ENCODE peak calls at places on chromosomes 2 and 18, in four cellular contexts. P is ovary, Q is body of pancreas, U is heart left ventricle. D is an unnamed sample.

GRCh38 chr2:59425292-59425691 is 1128.2 kb downstream of the BCL11A start:
- DNase-seq in P (no peak), Q (peak), U (no peak), D (no peak)

GRCh38 chr2:183838295-183838694 is 714.1 kb downstream of the NUP35 start:
- DNase-seq in P (no peak), Q (no peak), U (no peak), D (no peak)

GRCh38 chr2:28155627-28156026 is 237.0 kb upstream of the FOSL2 start:
- DNase-seq in P (no peak), Q (no peak), U (no peak), D (no peak)

GRCh38 chr2:110853516-110853915 is 121.1 kb downstream of the ACOXL start:
- DNase-seq in P (no peak), Q (no peak), U (no peak), D (peak)

GRCh38 chr2:70328921-70329561 is 27.2 kb upstream of the FAM136A start:
- DNase-seq in P (no peak), Q (peak), U (no peak), D (peak)

GRCh38 chr2:46924608-46925007 is 9.0 kb upstream of the MCFD2 start:
- DNase-seq in P (no peak), Q (no peak), U (no peak), D (no peak)

GRCh38 chr2:35080231-35080905 is 1275.2 kb upstream of the CRIM1 start:
- DNase-seq in P (no peak), Q (no peak), U (no peak), D (no peak)

GRCh38 chr18:46039967-46040746 is 31.9 kb downstream of the PSTPIP2 start:
- DNase-seq in P (no peak), Q (no peak), U (no peak), D (no peak)

GRCh38 chr18:32879497-32879896 is 106.7 kb upstream of the KLHL14 start:
- DNase-seq in P (no peak), Q (no peak), U (no peak), D (no peak)

GRCh38 chr18:44599409-44599808 is 81.3 kb upstream of the SETBP1 start:
- DNase-seq in P (no peak), Q (peak), U (peak), D (no peak)

GRCh38 chr2:63734510-63734909 is 107.2 kb upstream of the UGP2 start:
- DNase-seq in P (no peak), Q (no peak), U (no peak), D (no peak)

GRCh38 chr18:62339106-62339988 is 14.2 kb downstream of the TNFRSF11A start:
- DNase-seq in P (no peak), Q (no peak), U (no peak), D (peak)

GRCh38 chr2:214774108-214774507 is 35.4 kb downstream of the BARD1 start:
- DNase-seq in P (no peak), Q (no peak), U (no peak), D (no peak)

GRCh38 chr2:165497659-165498306 is 28.3 kb downstream of the CSRNP3 start:
- DNase-seq in P (no peak), Q (no peak), U (no peak), D (no peak)

GRCh38 chr2:108418416-108418815 is 30.6 kb upstream of the GCC2 start:
- DNase-seq in P (no peak), Q (no peak), U (no peak), D (no peak)

GRCh38 chr2:216497808-216498366 is 757 bp upstream of the RPL37A start:
- DNase-seq in P (no peak), Q (no peak), U (no peak), D (no peak)

GRCh38 chr2:84474176-84474575 is 15.1 kb upstream of the SUCLG1 start:
- DNase-seq in P (no peak), Q (peak), U (no peak), D (no peak)

GRCh38 chr2:227788556-227788955 is 25.1 kb upstream of the CCL20 start:
- DNase-seq in P (no peak), Q (no peak), U (no peak), D (no peak)

GRCh38 chr2:129101186-129101585 is 782.5 kb upstream of the HS6ST1 start:
- DNase-seq in P (no peak), Q (no peak), U (no peak), D (no peak)

GRCh38 chr18:78671551-78671950 is 308.1 kb upstream of the SALL3 start:
- DNase-seq in P (no peak), Q (no peak), U (no peak), D (no peak)

GRCh38 chr2:109470121-109470921 is 143.4 kb downstream of the SEPTIN10 start:
- DNase-seq in P (no peak), Q (no peak), U (peak), D (peak)

GRCh38 chr2:72142743-72143440 is 4.8 kb downstream of the CYP26B1 start:
- DNase-seq in P (peak), Q (peak), U (peak), D (peak)

GRCh38 chr2:230008708-230009066 is 60.0 kb downstream of the SLC16A14 start:
- DNase-seq in P (no peak), Q (no peak), U (no peak), D (no peak)

GRCh38 chr2:12120281-12121150 is 374.1 kb downstream of the LPIN1 start:
- DNase-seq in P (no peak), Q (no peak), U (no peak), D (no peak)

GRCh38 chr2:118678985-118679384 is 168.5 kb downstream of the EN1 start:
- DNase-seq in P (no peak), Q (no peak), U (no peak), D (no peak)

GRCh38 chr2:50808694-50809093 is 223.2 kb downstream of the NRXN1 start:
- DNase-seq in P (no peak), Q (no peak), U (no peak), D (no peak)

GRCh38 chr2:7194950-7195349 is 277.7 kb downstream of the RNF144A start:
- DNase-seq in P (no peak), Q (no peak), U (no peak), D (no peak)

GRCh38 chr2:226337941-226338605 is 461.5 kb downstream of the IRS1 start:
- DNase-seq in P (no peak), Q (no peak), U (no peak), D (no peak)

GRCh38 chr2:220665108-220665471 is 907.0 kb downstream of the EPHA4 start:
- DNase-seq in P (no peak), Q (no peak), U (no peak), D (no peak)

GRCh38 chr2:567496-567864 is 109.7 kb downstream of the TMEM18 start:
- DNase-seq in P (no peak), Q (no peak), U (no peak), D (no peak)

GRCh38 chr2:150465703-150466569 is 21.5 kb downstream of the RND3 start:
- DNase-seq in P (no peak), Q (no peak), U (no peak), D (no peak)

GRCh38 chr2:240934701-240935100 is 28.6 kb downstream of the CROCC2 start:
- DNase-seq in P (peak), Q (no peak), U (no peak), D (peak)

GRCh38 chr2:238169708-238170251 is 11.0 kb downstream of the ERFE start:
- DNase-seq in P (no peak), Q (no peak), U (peak), D (no peak)

GRCh38 chr2:230512955-230513748 is 97.2 kb downstream of the SP100 start:
- DNase-seq in P (no peak), Q (no peak), U (no peak), D (no peak)

GRCh38 chr2:239496700-239497099 is 95.9 kb upstream of the HDAC4 start:
- DNase-seq in P (no peak), Q (no peak), U (no peak), D (no peak)

DNA sequence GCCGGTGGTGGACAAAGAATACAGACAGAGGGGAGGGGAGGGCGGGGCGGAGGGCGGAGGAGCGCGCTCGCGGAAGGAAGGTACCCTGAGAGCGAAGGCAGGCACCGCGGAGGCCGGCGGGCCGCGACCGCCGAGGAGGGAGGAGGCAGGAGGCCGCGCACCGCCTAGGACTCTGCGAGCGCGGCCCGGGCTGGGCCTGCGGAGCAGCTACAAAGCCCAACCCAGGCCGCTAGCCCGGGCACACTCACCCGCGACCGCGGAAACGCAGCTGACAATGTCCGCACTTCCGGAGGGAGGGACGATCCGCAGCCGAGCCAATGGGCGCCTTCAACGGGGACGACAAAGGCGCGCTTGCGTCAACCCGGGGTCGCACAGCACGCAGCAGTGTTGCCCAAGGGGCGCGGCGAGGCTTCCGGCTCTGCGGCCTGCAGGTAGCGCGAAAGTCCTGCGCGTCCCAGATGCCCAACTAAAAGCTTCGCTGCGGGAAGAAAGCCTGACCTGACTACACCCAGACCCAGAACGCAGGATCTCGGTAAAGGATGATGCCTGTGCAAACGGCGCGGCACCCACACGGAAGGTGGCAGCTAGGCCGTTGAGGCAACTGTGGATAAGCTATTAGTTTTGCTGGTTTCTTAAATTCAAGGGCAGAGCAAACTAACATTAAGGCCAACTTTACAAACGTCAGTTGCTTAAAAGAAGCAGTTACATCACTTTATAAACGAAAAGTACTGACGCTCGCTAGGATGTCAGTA is at the start of gene C18orf32:
- DNase-seq in P (peak), Q (peak), U (peak), D (peak)
- TF ChIP-seq POLR2A in P (peak), Q (peak), U (peak), D (peak)

GRCh38 chr2:42752299-42752698 is 11.6 kb downstream of the OXER1 start:
- DNase-seq in P (no peak), Q (no peak), U (no peak), D (peak)

GRCh38 chr2:42755161-42755900 is 8.6 kb downstream of the OXER1 start:
- DNase-seq in P (no peak), Q (peak), U (no peak), D (peak)

GRCh38 chr2:42753188-42753813 is 10.6 kb downstream of the OXER1 start:
- DNase-seq in P (no peak), Q (no peak), U (no peak), D (no peak)

GRCh38 chr2:42754776-42755140 is 9.2 kb downstream of the OXER1 start:
- DNase-seq in P (no peak), Q (no peak), U (no peak), D (peak)

GRCh38 chr2:42754021-42754775 is 9.7 kb downstream of the OXER1 start:
- DNase-seq in P (no peak), Q (peak), U (no peak), D (peak)
- H3K27ac ChIP-seq in P (no peak), Q (peak), U (peak), D (no peak)

DNA sequence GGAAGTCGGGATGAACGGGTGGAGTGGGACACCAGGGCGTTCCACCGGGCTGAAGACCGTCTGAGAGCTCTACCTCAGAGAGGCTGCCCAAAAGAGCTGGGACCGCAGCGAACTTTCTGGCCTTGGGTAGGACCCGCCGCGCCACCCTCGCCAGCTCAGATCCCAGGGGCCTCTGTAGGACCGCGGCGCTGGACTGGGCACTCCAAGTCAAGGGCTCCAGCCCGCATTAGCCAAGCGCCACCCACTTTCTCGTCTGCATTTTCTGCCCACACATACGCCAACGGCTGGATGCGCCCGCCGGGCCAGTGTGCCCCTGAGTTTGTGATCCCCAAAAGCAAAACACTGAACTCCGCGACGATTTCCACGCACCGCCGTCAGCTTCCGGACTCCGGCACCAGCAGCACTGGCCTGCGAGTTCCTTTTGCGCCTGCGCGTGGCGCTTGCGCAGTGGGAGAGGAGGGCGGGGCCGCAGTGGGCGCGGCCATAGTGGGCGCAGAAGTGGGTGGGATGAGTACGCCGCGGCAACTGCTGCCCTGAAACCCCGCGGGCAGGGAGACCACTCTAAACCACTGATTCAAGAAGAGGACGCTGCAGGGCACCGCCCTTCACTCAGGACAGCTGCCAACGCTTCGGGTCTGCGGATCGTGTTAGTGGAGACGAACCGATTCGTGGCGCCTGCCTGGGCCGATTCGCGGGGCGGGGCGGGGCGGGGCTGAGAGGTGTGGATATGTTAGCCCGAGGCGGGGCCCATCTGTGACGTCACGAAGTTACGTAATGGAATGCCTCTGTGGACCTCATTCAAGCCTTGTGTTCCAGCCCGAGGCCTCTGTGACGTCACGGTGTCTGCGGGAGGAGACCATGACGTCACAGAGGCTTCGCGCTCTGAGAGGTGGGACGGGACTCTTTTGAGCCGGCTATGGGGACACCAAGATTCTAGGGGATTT is 10.5 kb downstream of the OSR1 start:
- DNase-seq in P (peak), Q (peak), U (peak), D (peak)
- TF ChIP-seq POLR2A in P (peak), Q (peak), U (peak), D (peak)

GRCh38 chr2:62321890-62322289 is 126.0 kb downstream of the B3GNT2 start:
- DNase-seq in P (no peak), Q (no peak), U (no peak), D (no peak)

GRCh38 chr2:62329797-62330196 is 133.9 kb downstream of the B3GNT2 start:
- DNase-seq in P (no peak), Q (no peak), U (no peak), D (no peak)

GRCh38 chr2:62330959-62331358 is 135.0 kb downstream of the B3GNT2 start:
- DNase-seq in P (no peak), Q (no peak), U (no peak), D (no peak)

GRCh38 chr2:62325398-62325797 is 129.5 kb downstream of the B3GNT2 start:
- DNase-seq in P (no peak), Q (no peak), U (no peak), D (no peak)

DNA sequence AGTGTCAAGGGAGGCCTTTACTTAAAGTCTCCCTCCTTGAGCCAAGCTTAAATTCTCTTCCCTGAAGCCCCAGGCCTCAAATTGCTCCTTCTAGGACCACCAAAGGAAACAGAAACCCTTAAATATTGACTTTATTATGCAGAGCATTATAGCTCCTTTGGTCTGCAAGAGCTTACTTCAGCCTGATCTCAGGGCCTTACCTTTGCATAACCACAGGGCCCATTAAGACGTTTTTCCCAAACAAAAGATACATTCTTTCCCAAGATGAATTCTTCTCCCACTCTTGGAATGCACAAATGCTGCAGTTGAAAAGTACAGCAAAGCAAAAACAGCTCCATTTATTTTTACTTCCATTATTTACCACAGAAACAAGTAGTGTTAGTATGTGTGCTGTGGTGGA is 130.8 kb downstream of the B3GNT2 start:
- DNase-seq in P (no peak), Q (no peak), U (no peak), D (no peak)
- H3K27ac ChIP-seq in P (no peak), Q (no peak), U (no peak), D (no peak)

DNA sequence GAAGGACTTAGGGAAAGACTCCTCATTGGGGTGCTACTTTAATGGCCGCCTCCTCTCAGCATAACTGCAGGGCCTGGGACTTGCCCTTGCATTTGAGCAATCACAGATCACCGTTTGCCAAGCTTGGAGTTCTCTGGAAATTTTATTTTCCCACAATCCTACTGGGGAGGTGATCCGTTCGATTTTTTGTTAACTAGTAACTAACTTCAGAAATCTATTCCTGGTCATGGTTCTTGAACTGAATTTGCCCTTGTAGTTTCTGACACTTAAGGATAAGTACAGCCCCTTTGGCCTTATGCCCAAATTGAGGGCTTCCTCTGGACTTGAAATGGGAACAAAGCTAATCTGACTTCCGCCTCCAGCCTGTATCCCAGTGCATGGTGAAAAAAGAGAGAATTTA is 60.5 kb upstream of the ST3GAL5 start:
- DNase-seq in P (no peak), Q (peak), U (no peak), D (no peak)
- TF ChIP-seq POLR2A in P (no peak), Q (no peak), U (no peak), D (no peak)

GRCh38 chr18:14943486-14943885 is 195.5 kb downstream of the ANKRD30B start:
- DNase-seq in P (no peak), Q (no peak), U (no peak), D (no peak)

GRCh38 chr18:14942275-14942674 is 194.3 kb downstream of the ANKRD30B start:
- DNase-seq in P (no peak), Q (no peak), U (no peak), D (no peak)

GRCh38 chr18:14941256-14941655 is 193.3 kb downstream of the ANKRD30B start:
- DNase-seq in P (no peak), Q (no peak), U (no peak), D (peak)

GRCh38 chr18:14940738-14941137 is 192.8 kb downstream of the ANKRD30B start:
- DNase-seq in P (no peak), Q (no peak), U (no peak), D (no peak)

GRCh38 chr18:14941792-14942191 is 193.8 kb downstream of the ANKRD30B start:
- DNase-seq in P (no peak), Q (no peak), U (no peak), D (no peak)
- H3K27ac ChIP-seq in P (no peak), Q (no peak), U (no peak), D (peak)

GRCh38 chr2:73386342-73386868 is 769 bp downstream of the ALMS1 start:
- DNase-seq in P (no peak), Q (no peak), U (no peak), D (no peak)

GRCh38 chr2:73386894-73387636 is 1.4 kb downstream of the ALMS1 start:
- DNase-seq in P (no peak), Q (no peak), U (no peak), D (no peak)

GRCh38 chr2:73383036-73383435 is 2.6 kb upstream of the ALMS1 start:
- DNase-seq in P (no peak), Q (no peak), U (no peak), D (no peak)

GRCh38 chr2:73385486-73386341 is at the start of gene ALMS1:
- DNase-seq in P (peak), Q (peak), U (peak), D (peak)
- TF ChIP-seq POLR2A in P (peak), Q (peak), U (no peak), D (peak)